ENCODE peak calls at places on chromosomes 11 and 22, in eight cellular contexts. Q is GM23248, M is neural progenitor cell, K is upper lobe of left lung, G is heart right ventricle, H is BE2C, C is PC-9, P is hepatocyte. U is an unnamed sample.

GRCh38 chr11:37465221-37465620 is 867.2 kb upstream of the RAG2 start:
- DNase-seq in Q (no peak), M (no peak), K (no peak), G (no peak), H (no peak), C (no peak), P (no peak), U (no peak)

GRCh38 chr11:67435031-67435726 is 2.3 kb downstream of the PTPRCAP start:
- DNase-seq in Q (no peak), M (no peak), K (peak; percentile 87), G (no peak), H (no peak), C (no peak), P (no peak), U (no peak)

GRCh38 chr11:44964526-44965209 is 14.0 kb upstream of the TP53I11 start:
- DNase-seq in Q (no peak), M (peak; percentile 72), K (no peak), G (no peak), H (no peak), C (peak; percentile 64), P (no peak), U (no peak)

GRCh38 chr11:75347781-75348613 is 3.5 kb downstream of the ARRB1 start:
- DNase-seq in Q (peak; percentile 94), M (no peak), K (no peak), G (no peak), H (no peak), C (peak; percentile 73), P (peak; percentile 63), U (peak; percentile 52)

GRCh38 chr11:1517117-1518005 is 30.8 kb upstream of the MOB2 start:
- DNase-seq in Q (no peak), M (no peak), K (no peak), G (peak; percentile 6), H (no peak), C (no peak), P (no peak), U (no peak)

GRCh38 chr22:33030923-33031525 is 27.2 kb downstream of the SYN3 start:
- DNase-seq in Q (no peak), M (no peak), K (no peak), G (no peak), H (no peak), C (no peak), P (no peak), U (no peak)

GRCh38 chr11:12110714-12111481 is 508 bp downstream of the MICAL2 start:
- DNase-seq in Q (peak; percentile 56), M (peak; percentile 63), K (peak; percentile 87), G (peak; percentile 41), H (peak; percentile 10), C (no peak), P (no peak), U (peak; percentile 46)

GRCh38 chr11:118117790-118118601 is 31.2 kb upstream of the SMIM35 start:
- DNase-seq in Q (no peak), M (no peak), K (no peak), G (no peak), H (no peak), C (no peak), P (no peak), U (no peak)

GRCh38 chr22:49525776-49526535 is 301.7 kb downstream of the BRD1 start:
- DNase-seq in Q (no peak), M (no peak), K (no peak), G (no peak), H (no peak), C (no peak), P (no peak), U (no peak)

GRCh38 chr11:112398798-112399197 is 138.1 kb upstream of the PLET1 start:
- DNase-seq in Q (no peak), M (no peak), K (no peak), G (no peak), H (no peak), C (no peak), P (no peak), U (no peak)

GRCh38 chr11:6568191-6568918 is 35.1 kb downstream of the RRP8 start:
- DNase-seq in Q (peak; percentile 47), M (peak; percentile 68), K (no peak), G (no peak), H (peak; percentile 57), C (no peak), P (peak; percentile 65), U (peak; percentile 70)

DNA sequence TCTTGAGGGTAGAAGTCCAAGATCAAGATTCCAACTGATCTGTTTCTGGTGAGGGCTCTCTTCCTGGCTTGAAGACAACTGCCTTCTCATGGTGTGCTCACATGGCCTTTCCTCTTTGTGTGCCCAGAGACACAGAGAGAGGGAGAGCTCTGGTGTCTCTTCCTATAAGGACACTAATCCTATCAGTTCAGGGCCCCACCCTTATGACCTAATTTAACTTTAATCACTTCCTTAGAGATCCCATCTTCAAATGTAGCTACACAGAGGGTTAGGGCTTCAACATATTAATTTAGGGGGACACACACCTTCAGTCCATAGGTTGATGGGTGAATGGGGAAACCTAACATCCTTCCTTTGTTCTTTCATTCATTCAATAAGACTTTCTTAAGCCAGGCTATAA is 144.6 kb downstream of the MN1 start:
- DNase-seq in Q (no peak), M (no peak), K (no peak), G (no peak), H (no peak), C (no peak), P (no peak), U (no peak)
- H3K27me3 ChIP-seq in Q (no peaks in the 10 kb centered on the region), M (no peaks in the 10 kb centered on the region), K (no peaks in the 10 kb centered on the region), G (no peaks in the 10 kb centered on the region), H (peaks cover 3% of the 10 kb centered on the region), C (no peaks in the 10 kb centered on the region), P (no peaks in the 10 kb centered on the region), U (no peaks in the 10 kb centered on the region)

GRCh38 chr22:24046024-24046423 is 34.9 kb downstream of the CABIN1 start:
- DNase-seq in Q (no peak), M (no peak), K (no peak), G (no peak), H (no peak), C (no peak), P (no peak), U (no peak)
- H3K4me3 ChIP-seq in Q (no peak overlapping the region), M (no peak overlapping the region), K (no peak overlapping the region), G (no peak overlapping the region), H (no peak overlapping the region), C (no peak overlapping the region), P (no peak overlapping the region), U (no peak overlapping the region)

GRCh38 chr22:37487129-37487528 is 945 bp upstream of the MFNG start:
- DNase-seq in Q (no peak), M (no peak), K (peak; percentile 60), G (no peak), H (no peak), C (no peak), P (no peak), U (no peak)

GRCh38 chr22:37489994-37490393 is 3.8 kb upstream of the MFNG start:
- DNase-seq in Q (no peak), M (no peak), K (peak; percentile 62), G (no peak), H (no peak), C (no peak), P (no peak), U (no peak)

GRCh38 chr22:37487559-37487958 is 1.4 kb upstream of the MFNG start:
- DNase-seq in Q (no peak), M (no peak), K (no peak), G (no peak), H (no peak), C (no peak), P (no peak), U (no peak)

GRCh38 chr22:37486224-37486845 is at the start of gene MFNG:
- DNase-seq in Q (peak; percentile 68), M (peak; percentile 91), K (peak; percentile 93), G (peak; percentile 74), H (peak; percentile 70), C (no peak), P (peak; percentile 82), U (peak; percentile 25)

DNA sequence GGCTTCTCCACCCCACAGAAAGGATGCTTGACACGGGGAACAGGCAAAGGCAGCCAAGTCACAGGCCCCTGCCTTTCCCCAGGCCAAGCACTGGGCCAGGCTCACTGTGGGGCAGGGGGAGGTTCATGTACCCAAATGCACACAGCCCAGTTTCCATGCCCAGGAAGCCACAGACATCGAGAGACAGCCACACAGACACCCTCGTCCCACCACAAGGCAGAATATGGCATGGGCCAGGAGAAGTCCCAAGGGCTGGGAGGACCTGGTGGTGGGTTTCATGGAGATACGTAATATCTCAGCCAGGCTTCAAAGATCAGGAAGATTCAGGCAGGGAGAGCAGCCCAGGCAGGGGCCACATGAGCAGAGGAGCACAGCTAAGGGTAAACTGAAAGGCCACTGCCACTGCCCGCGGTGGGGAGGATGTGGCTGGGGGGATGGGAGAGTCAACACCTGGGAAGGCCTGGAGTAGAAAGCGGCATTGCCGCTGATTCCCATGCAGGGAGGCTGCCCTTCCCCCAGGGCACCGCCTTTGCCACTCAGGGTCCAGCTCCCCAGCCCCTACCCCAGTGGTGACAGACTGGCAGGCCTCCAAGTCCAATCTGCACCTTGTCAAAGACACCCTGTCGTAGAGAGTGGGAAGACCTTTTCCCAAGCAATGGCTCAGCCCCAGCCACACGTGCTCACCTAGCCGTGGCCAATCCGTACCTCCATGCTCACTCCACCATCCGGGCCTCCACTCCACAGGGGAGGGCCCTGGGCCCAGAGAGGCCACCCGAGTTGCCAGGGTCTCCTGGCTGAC is 2.4 kb upstream of the MFNG start:
- DNase-seq in Q (no peak), M (no peak), K (peak; percentile 50), G (no peak), H (no peak), C (no peak), P (no peak), U (no peak)
- H3K4me1 ChIP-seq in Q (peaks cover 3% of the 10 kb centered on the region), M (peaks cover 39% of the 10 kb centered on the region), K (peaks cover 16% of the 10 kb centered on the region), G (no peaks in the 10 kb centered on the region), H (no peaks in the 10 kb centered on the region), C (no peaks in the 10 kb centered on the region), P (peaks cover 18% of the 10 kb centered on the region), U (peaks cover 37% of the 10 kb centered on the region)

GRCh38 chr11:56909080-56909479 is 79.6 kb upstream of the OR5AK2 start:
- DNase-seq in Q (no peak), M (no peak), K (no peak), G (no peak), H (no peak), C (no peak), P (no peak), U (no peak)
- H3K27me3 ChIP-seq in Q (no peaks in the 10 kb centered on the region), M (no peaks in the 10 kb centered on the region), K (no peaks in the 10 kb centered on the region), G (no peaks in the 10 kb centered on the region), H (no peaks in the 10 kb centered on the region), C (no peaks in the 10 kb centered on the region), P (no peaks in the 10 kb centered on the region), U (no peaks in the 10 kb centered on the region)

GRCh38 chr11:133955091-133955846 is 1.5 kb downstream of the IGSF9B start:
- DNase-seq in Q (peak; percentile 22), M (peak; percentile 47), K (peak; percentile 79), G (peak; percentile 74), H (peak; percentile 76), C (no peak), P (no peak), U (peak; percentile 57)
- H3K4me3 ChIP-seq in Q (peak overlapping the region; percentile 18), M (peak overlapping the region; percentile 92), K (peak overlapping the region; percentile 58), G (peak overlapping the region; percentile 73), H (peak overlapping the region; percentile 95), C (no peak overlapping the region), P (no peak overlapping the region), U (peak overlapping the region; percentile 50)

U was measured in cardiac muscle cell.